ENCODE peak calls at places on chromosomes 5 and 9, in nine cellular contexts. R, V, Y, Q, F, B, S, X and L are unnamed samples.

GRCh38 chr5:4101189-4101588 is 505.6 kb downstream of the IRX1 start:
- DNase-seq in R (no peak), V (no peak), Y (no peak), Q (no peak), F (peak), B (no peak), S (no peak), X (no peak), L (no peak)

GRCh38 chr5:72752909-72753308 is 63.6 kb upstream of the TNPO1 start:
- DNase-seq in R (no peak), V (no peak), Y (peak), Q (no peak), F (no peak), B (no peak), S (no peak), X (no peak), L (no peak)

GRCh38 chr5:10691826-10692785 is 68.9 kb downstream of the DAP start:
- DNase-seq in R (no peak), V (no peak), Y (no peak), Q (no peak), F (no peak), B (no peak), S (peak), X (no peak), L (no peak)

GRCh38 chr5:56527174-56527573 is 288.2 kb upstream of the MAP3K1 start:
- DNase-seq in R (no peak), V (no peak), Y (peak), Q (no peak), F (no peak), B (no peak), S (no peak), X (no peak), L (no peak)

GRCh38 chr9:109632817-109633216 is 134.7 kb upstream of the PTPN3 start:
- DNase-seq in R (no peak), V (no peak), Y (no peak), Q (no peak), F (no peak), B (no peak), S (no peak), X (no peak), L (no peak)

GRCh38 chr5:622946-623522 is 10.9 kb downstream of the CEP72 start:
- DNase-seq in R (no peak), V (no peak), Y (no peak), Q (no peak), F (no peak), B (no peak), S (no peak), X (no peak), L (no peak)

GRCh38 chr5:181063514-181063913 is 23.4 kb downstream of the BTNL9 start:
- DNase-seq in R (no peak), V (no peak), Y (no peak), Q (no peak), F (no peak), B (no peak), S (no peak), X (no peak), L (no peak)

GRCh38 chr5:123673107-123673506 is 161.1 kb downstream of the CSNK1G3 start:
- DNase-seq in R (no peak), V (peak), Y (no peak), Q (no peak), F (no peak), B (no peak), S (no peak), X (no peak), L (no peak)

GRCh38 chr9:135976531-135976930 is 15.4 kb upstream of the UBAC1 start:
- DNase-seq in R (no peak), V (no peak), Y (no peak), Q (no peak), F (no peak), B (no peak), S (no peak), X (no peak), L (no peak)

GRCh38 chr9:129436751-129437625 is 183.9 kb downstream of the C9orf50 start:
- DNase-seq in R (peak), V (no peak), Y (no peak), Q (no peak), F (peak), B (peak), S (peak), X (no peak), L (no peak)

GRCh38 chr9:121700165-121700830 is 48.9 kb downstream of the DAB2IP start:
- DNase-seq in R (peak), V (peak), Y (peak), Q (no peak), F (peak), B (no peak), S (peak), X (peak), L (peak)

GRCh38 chr9:95143591-95144561 is 173.6 kb downstream of the FANCC start:
- DNase-seq in R (peak), V (no peak), Y (no peak), Q (no peak), F (no peak), B (peak), S (peak), X (no peak), L (no peak)

GRCh38 chr5:133990396-133990795 is 14.4 kb downstream of the VDAC1 start:
- DNase-seq in R (no peak), V (no peak), Y (no peak), Q (no peak), F (no peak), B (no peak), S (no peak), X (no peak), L (no peak)

GRCh38 chr9:75960561-75960960 is 70.1 kb downstream of the PCSK5 start:
- DNase-seq in R (no peak), V (no peak), Y (no peak), Q (no peak), F (no peak), B (no peak), S (no peak), X (no peak), L (no peak)

GRCh38 chr5:13359326-13359725 is 585.2 kb downstream of the DNAH5 start:
- DNase-seq in R (no peak), V (no peak), Y (no peak), Q (no peak), F (no peak), B (no peak), S (no peak), X (no peak), L (no peak)

GRCh38 chr5:144207875-144208444 is 37.3 kb downstream of the KCTD16 start:
- DNase-seq in R (no peak), V (no peak), Y (no peak), Q (no peak), F (no peak), B (no peak), S (no peak), X (no peak), L (no peak)

GRCh38 chr5:159912033-159912800 is 4.1 kb upstream of the ADRA1B start:
- DNase-seq in R (no peak), V (no peak), Y (no peak), Q (peak), F (no peak), B (no peak), S (peak), X (no peak), L (no peak)

GRCh38 chr5:143235423-143235822 is 168.1 kb downstream of the NR3C1 start:
- DNase-seq in R (no peak), V (no peak), Y (no peak), Q (no peak), F (no peak), B (no peak), S (peak), X (no peak), L (no peak)

GRCh38 chr9:135662758-135663450 is at the start of gene LCN9:
- DNase-seq in R (no peak), V (peak), Y (no peak), Q (no peak), F (no peak), B (peak), S (peak), X (no peak), L (no peak)

GRCh38 chr9:122367779-122368460 is 2.9 kb upstream of the PTGS1 start:
- DNase-seq in R (no peak), V (no peak), Y (no peak), Q (no peak), F (no peak), B (no peak), S (no peak), X (no peak), L (no peak)

GRCh38 chr5:669111-669841 is 23.9 kb downstream of the TPPP start:
- DNase-seq in R (peak), V (peak), Y (peak), Q (no peak), F (peak), B (no peak), S (no peak), X (no peak), L (peak)

GRCh38 chr5:68518286-68518685 is 302.7 kb downstream of the PIK3R1 start:
- DNase-seq in R (no peak), V (no peak), Y (no peak), Q (no peak), F (no peak), B (no peak), S (no peak), X (no peak), L (no peak)

GRCh38 chr5:97666767-97667166 is 483.7 kb upstream of the RIOK2 start:
- DNase-seq in R (no peak), V (no peak), Y (no peak), Q (no peak), F (no peak), B (no peak), S (no peak), X (no peak), L (no peak)

GRCh38 chr5:83510199-83510730 is 38.7 kb downstream of the VCAN start:
- DNase-seq in R (no peak), V (no peak), Y (no peak), Q (no peak), F (no peak), B (no peak), S (no peak), X (no peak), L (no peak)

GRCh38 chr5:59328801-59329296 is 564.7 kb downstream of the PDE4D start:
- DNase-seq in R (peak), V (no peak), Y (peak), Q (peak), F (no peak), B (no peak), S (no peak), X (no peak), L (no peak)

GRCh38 chr5:127316013-127316412 is 25.4 kb downstream of the MEGF10 start:
- DNase-seq in R (no peak), V (no peak), Y (no peak), Q (no peak), F (no peak), B (no peak), S (no peak), X (no peak), L (no peak)

GRCh38 chr5:73132759-73133158 is 12.4 kb downstream of the TMEM171 start:
- DNase-seq in R (no peak), V (no peak), Y (no peak), Q (no peak), F (no peak), B (no peak), S (no peak), X (no peak), L (no peak)